ENCODE peak calls at places on chromosomes 16 and 17, in nine cellular contexts. C, U, X, K, H, P, W, I and F are unnamed samples.

GRCh38 chr16:2296662-2297505 is 29.0 kb upstream of the RNPS1 start:
- DNase-seq in C (peak), U (peak), X (no peak), K (peak), H (peak), P (no peak), W (no peak), I (peak), F (peak)

GRCh38 chr17:28402224-28402630 is 3.8 kb downstream of the SLC46A1 start:
- DNase-seq in C (peak), U (no peak), X (no peak), K (no peak), H (no peak), P (no peak), W (no peak), I (no peak), F (no peak)

GRCh38 chr16:67271446-67271845 is 7.9 kb upstream of the PLEKHG4 start:
- DNase-seq in C (no peak), U (no peak), X (no peak), K (no peak), H (no peak), P (no peak), W (no peak), I (no peak), F (no peak)

GRCh38 chr16:86888240-86889044 is 310.1 kb downstream of the FOXL1 start:
- DNase-seq in C (peak), U (no peak), X (peak), K (no peak), H (no peak), P (no peak), W (no peak), I (no peak), F (no peak)

GRCh38 chr17:52681486-52681885 is 523.0 kb upstream of the CA10 start:
- DNase-seq in C (no peak), U (no peak), X (no peak), K (no peak), H (no peak), P (no peak), W (no peak), I (no peak), F (no peak)

GRCh38 chr17:41404024-41404651 is 6.7 kb upstream of the KRT31 start:
- DNase-seq in C (peak), U (no peak), X (peak), K (peak), H (no peak), P (peak), W (no peak), I (peak), F (no peak)

GRCh38 chr16:51057969-51058337 is 93.1 kb downstream of the SALL1 start:
- DNase-seq in C (no peak), U (no peak), X (no peak), K (no peak), H (no peak), P (no peak), W (no peak), I (no peak), F (no peak)

GRCh38 chr16:75486666-75487313 is 8.5 kb downstream of the CHST6 start:
- DNase-seq in C (no peak), U (no peak), X (no peak), K (no peak), H (no peak), P (no peak), W (peak), I (no peak), F (no peak)

GRCh38 chr17:17835415-17836249 is 1.2 kb downstream of the SREBF1 start:
- DNase-seq in C (no peak), U (peak), X (no peak), K (peak), H (no peak), P (no peak), W (no peak), I (no peak), F (no peak)

GRCh38 chr16:56106527-56106926 is 84.8 kb upstream of the GNAO1 start:
- DNase-seq in C (no peak), U (no peak), X (no peak), K (no peak), H (no peak), P (no peak), W (no peak), I (no peak), F (no peak)

GRCh38 chr17:61415374-61416210 is 15.9 kb downstream of the TBX2 start:
- DNase-seq in C (no peak), U (no peak), X (peak), K (peak), H (no peak), P (peak), W (no peak), I (no peak), F (no peak)

GRCh38 chr17:28406478-28406824 is 439 bp upstream of the SLC46A1 start:
- DNase-seq in C (no peak), U (no peak), X (no peak), K (peak), H (no peak), P (peak), W (no peak), I (no peak), F (no peak)

GRCh38 chr17:28270055-28270454 is 48.9 kb upstream of the TMEM97 start:
- DNase-seq in C (no peak), U (no peak), X (no peak), K (no peak), H (peak), P (no peak), W (no peak), I (no peak), F (no peak)

GRCh38 chr16:55035037-55035436 is 104.4 kb downstream of the IRX5 start:
- DNase-seq in C (peak), U (peak), X (no peak), K (peak), H (peak), P (no peak), W (no peak), I (peak), F (peak)

GRCh38 chr16:22670551-22670970 is 143.4 kb upstream of the HS3ST2 start:
- DNase-seq in C (peak), U (peak), X (no peak), K (no peak), H (peak), P (no peak), W (no peak), I (no peak), F (peak)

GRCh38 chr16:22878955-22879354 is 65.0 kb downstream of the HS3ST2 start:
- DNase-seq in C (no peak), U (no peak), X (no peak), K (no peak), H (no peak), P (no peak), W (no peak), I (no peak), F (no peak)

GRCh38 chr17:1577186-1577585 is 14.6 kb upstream of the PITPNA start:
- DNase-seq in C (peak), U (no peak), X (peak), K (peak), H (no peak), P (peak), W (no peak), I (peak), F (no peak)

GRCh38 chr17:76873856-76874255 is 5.7 kb downstream of the MGAT5B start:
- DNase-seq in C (no peak), U (no peak), X (peak), K (peak), H (no peak), P (peak), W (no peak), I (no peak), F (no peak)

GRCh38 chr16:4486126-4486893 is 10.1 kb downstream of the HMOX2 start:
- DNase-seq in C (no peak), U (no peak), X (no peak), K (no peak), H (no peak), P (no peak), W (no peak), I (no peak), F (no peak)

GRCh38 chr17:29147682-29148081 is 32.5 kb downstream of the MYO18A start:
- DNase-seq in C (no peak), U (no peak), X (no peak), K (no peak), H (no peak), P (no peak), W (no peak), I (no peak), F (no peak)

GRCh38 chr16:83995756-83996155 is 27.7 kb downstream of the NECAB2 start:
- DNase-seq in C (no peak), U (no peak), X (peak), K (no peak), H (peak), P (no peak), W (no peak), I (no peak), F (no peak)

GRCh38 chr16:84543931-84544776 is 39.7 kb upstream of the MEAK7 start:
- DNase-seq in C (no peak), U (no peak), X (peak), K (peak), H (no peak), P (no peak), W (no peak), I (no peak), F (no peak)

GRCh38 chr16:85902366-85903155 is 3.6 kb downstream of the IRF8 start:
- DNase-seq in C (no peak), U (peak), X (no peak), K (no peak), H (no peak), P (no peak), W (peak), I (no peak), F (peak)

GRCh38 chr17:4815043-4815675 is 8.2 kb downstream of the PLD2 start:
- DNase-seq in C (no peak), U (no peak), X (no peak), K (peak), H (no peak), P (no peak), W (no peak), I (no peak), F (no peak)

GRCh38 chr17:17805575-17805974 is 31.2 kb downstream of the SREBF1 start:
- DNase-seq in C (no peak), U (no peak), X (no peak), K (peak), H (no peak), P (peak), W (no peak), I (no peak), F (no peak)

GRCh38 chr16:86466695-86467406 is 43.5 kb upstream of the FOXF1 start:
- DNase-seq in C (no peak), U (no peak), X (peak), K (no peak), H (no peak), P (no peak), W (no peak), I (no peak), F (no peak)

GRCh38 chr17:67021196-67021595 is 23.2 kb upstream of the CACNG1 start:
- DNase-seq in C (no peak), U (no peak), X (no peak), K (peak), H (peak), P (no peak), W (no peak), I (no peak), F (no peak)

GRCh38 chr17:61354895-61355294 is 44.7 kb upstream of the TBX2 start:
- DNase-seq in C (no peak), U (no peak), X (no peak), K (no peak), H (no peak), P (no peak), W (no peak), I (no peak), F (no peak)

GRCh38 chr17:45063198-45063597 is 2.1 kb downstream of the NMT1 start:
- DNase-seq in C (no peak), U (no peak), X (no peak), K (peak), H (no peak), P (peak), W (peak), I (no peak), F (no peak)

GRCh38 chr17:10649031-10649430 is 8.1 kb downstream of the MYH3 start:
- DNase-seq in C (no peak), U (no peak), X (peak), K (peak), H (no peak), P (peak), W (no peak), I (no peak), F (no peak)

GRCh38 chr16:77594798-77595625 is 127.3 kb upstream of the NUDT7 start:
- DNase-seq in C (no peak), U (no peak), X (no peak), K (no peak), H (no peak), P (no peak), W (no peak), I (no peak), F (no peak)

GRCh38 chr17:47120521-47121095 is 68.5 kb downstream of the CDC27 start:
- DNase-seq in C (no peak), U (no peak), X (peak), K (peak), H (no peak), P (peak), W (no peak), I (no peak), F (no peak)
- H3K4me2 ChIP-seq in C (peak), U (no peak), X (no peak), K (peak), H (no peak), P (no peak), W (no peak), I (peak), F (no peak)

GRCh38 chr16:81740163-81740562 is 38.9 kb upstream of the PLCG2 start:
- DNase-seq in C (no peak), U (peak), X (no peak), K (no peak), H (peak), P (no peak), W (peak), I (no peak), F (no peak)

GRCh38 chr16:81738831-81739496 is 40.1 kb upstream of the PLCG2 start:
- DNase-seq in C (no peak), U (peak), X (no peak), K (no peak), H (peak), P (no peak), W (no peak), I (no peak), F (no peak)

GRCh38 chr16:81734632-81735434 is 44.3 kb upstream of the PLCG2 start:
- DNase-seq in C (no peak), U (no peak), X (no peak), K (peak), H (no peak), P (no peak), W (no peak), I (no peak), F (no peak)

GRCh38 chr16:81737885-81738536 is 41.1 kb upstream of the PLCG2 start:
- DNase-seq in C (peak), U (peak), X (peak), K (peak), H (peak), P (peak), W (peak), I (peak), F (peak)

DNA sequence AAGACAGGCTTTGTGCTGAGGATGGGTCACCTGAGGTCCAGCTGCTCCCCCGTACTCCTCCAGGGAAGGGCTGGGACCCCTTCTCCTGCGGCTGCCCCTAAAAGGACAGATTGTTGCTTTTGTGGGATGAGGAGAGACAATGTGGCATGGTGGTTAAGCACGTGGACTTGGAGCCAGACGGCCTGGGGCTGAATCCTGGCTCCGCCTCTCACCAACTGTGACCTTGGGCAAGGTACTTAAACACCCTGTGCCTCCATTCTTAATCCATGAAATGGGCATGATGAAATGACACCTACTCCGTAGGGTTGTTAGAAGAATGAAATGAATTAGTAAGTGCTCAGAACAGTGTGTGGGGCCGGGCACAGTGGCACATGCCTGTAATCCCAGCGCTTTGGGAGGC is 39.6 kb upstream of the PLCG2 start:
- DNase-seq in C (no peak), U (peak), X (no peak), K (no peak), H (no peak), P (no peak), W (no peak), I (no peak), F (no peak)
- H3K4me2 ChIP-seq in C (no peak), U (peak), X (no peak), K (no peak), H (no peak), P (no peak), W (peak), I (no peak), F (no peak)

DNA sequence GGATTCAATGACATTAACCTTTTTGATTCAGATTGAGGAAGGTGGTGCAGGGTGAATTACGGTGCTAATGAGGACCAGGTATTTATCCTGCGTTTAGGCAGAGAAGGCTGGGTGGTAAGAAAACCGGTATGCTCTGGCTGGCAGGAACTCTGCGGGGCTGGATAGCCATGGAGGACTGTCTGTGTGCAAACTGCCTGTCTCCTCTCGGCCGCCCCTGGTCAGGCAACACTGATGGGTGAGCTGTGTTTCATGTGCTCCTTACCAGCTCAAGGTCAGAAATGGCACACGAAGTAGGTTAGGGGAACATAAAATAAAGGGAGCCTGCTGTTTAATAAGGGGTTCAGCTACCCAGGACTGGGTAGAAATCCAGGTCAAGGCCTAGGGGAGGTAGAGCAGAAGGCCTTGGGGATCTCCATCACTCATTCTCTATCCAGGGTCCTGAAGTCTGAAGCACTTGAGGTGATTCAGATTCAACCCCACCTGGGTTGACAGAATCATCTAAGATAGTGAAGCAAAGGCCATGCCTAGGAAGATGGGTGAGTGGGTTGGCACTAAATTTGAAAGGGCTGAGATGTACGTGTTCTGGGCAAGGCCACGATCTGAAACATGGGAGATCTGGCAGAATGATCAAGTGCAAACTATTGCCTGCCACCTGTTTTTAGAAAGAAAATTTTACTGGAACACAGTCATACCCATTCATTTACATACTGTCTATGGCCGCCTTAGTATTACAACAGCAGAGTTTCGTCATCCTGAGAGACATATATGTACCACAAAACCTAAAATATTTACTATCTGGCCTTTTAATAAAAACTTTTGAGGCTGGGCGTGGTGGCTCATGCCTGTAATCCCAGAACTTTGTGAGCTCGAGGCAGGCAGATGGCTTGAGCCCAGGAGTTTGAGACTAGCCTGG is 292.5 kb downstream of the XYLT1 start:
- DNase-seq in C (no peak), U (no peak), X (peak), K (peak), H (no peak), P (no peak), W (no peak), I (no peak), F (no peak)
- H3K4me2 ChIP-seq in C (no peak), U (no peak), X (no peak), K (no peak), H (no peak), P (no peak), W (no peak), I (no peak), F (no peak)

DNA sequence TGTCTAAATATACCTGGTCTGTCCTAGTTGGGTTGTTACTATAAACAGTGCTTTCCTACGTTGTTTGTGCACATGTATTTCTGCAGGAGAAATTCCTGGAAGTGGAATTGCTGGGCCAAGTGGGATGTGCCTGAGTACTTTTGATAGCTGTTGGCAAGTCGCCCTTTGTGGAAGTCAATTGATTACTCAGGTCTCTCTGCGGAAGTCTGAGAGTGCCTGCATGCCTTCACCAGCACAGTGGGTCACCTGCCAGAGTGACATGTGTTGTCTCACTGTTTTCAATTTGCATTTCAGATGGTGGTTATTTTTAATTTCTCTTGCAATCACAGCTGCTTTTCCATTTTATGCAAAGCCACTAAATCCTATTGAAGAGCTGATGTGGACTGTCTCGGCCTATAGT is 2.3 kb upstream of the MVD start:
- DNase-seq in C (no peak), U (peak), X (no peak), K (no peak), H (no peak), P (no peak), W (no peak), I (no peak), F (no peak)
- H3K4me2 ChIP-seq in C (no peak), U (peak), X (no peak), K (no peak), H (no peak), P (no peak), W (peak), I (no peak), F (no peak)

GRCh38 chr17:72416054-72416691 is 295.4 kb downstream of the SOX9 start:
- DNase-seq in C (no peak), U (no peak), X (no peak), K (no peak), H (no peak), P (no peak), W (peak), I (peak), F (no peak)
- H3K4me2 ChIP-seq in C (no peak), U (no peak), X (no peak), K (no peak), H (no peak), P (no peak), W (no peak), I (no peak), F (no peak)

GRCh38 chr17:20085283-20085875 is 76.2 kb downstream of the SPECC1 start:
- DNase-seq in C (no peak), U (no peak), X (no peak), K (no peak), H (no peak), P (no peak), W (no peak), I (no peak), F (no peak)
- H3K4me2 ChIP-seq in C (no peak), U (no peak), X (no peak), K (no peak), H (no peak), P (no peak), W (no peak), I (no peak), F (no peak)

DNA sequence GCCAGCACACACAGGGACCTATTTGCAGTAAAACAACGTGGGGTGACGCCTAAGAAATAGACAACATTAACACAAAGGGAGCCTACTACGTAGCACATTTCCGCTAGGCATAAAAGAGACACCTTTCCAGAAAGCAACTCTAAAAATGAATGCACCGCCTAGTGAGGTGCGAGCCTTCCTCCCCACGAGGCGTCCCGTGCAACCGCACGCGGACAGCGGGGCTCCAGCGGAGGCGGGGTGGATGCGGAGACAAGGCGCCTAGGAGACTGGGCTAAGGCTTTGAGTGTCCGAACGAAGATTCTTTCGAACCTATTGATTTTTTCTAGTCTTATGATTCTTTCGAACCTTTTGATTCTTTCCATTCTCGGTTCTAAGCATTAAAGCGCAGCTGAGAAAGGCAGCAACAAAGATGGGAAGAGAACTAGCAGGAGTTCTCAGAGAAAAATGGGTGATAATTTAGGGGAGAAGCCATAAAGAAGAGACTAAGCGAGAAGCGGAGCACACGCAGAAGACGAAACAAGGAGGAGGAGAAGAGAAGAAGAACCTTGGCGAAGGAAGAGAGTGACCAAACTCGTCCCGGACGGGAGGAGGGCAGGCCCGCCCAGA is 433 bp upstream of the CPD start:
- DNase-seq in C (no peak), U (peak), X (peak), K (peak), H (peak), P (no peak), W (no peak), I (no peak), F (peak)
- H3K4me2 ChIP-seq in C (peak), U (peak), X (peak), K (peak), H (peak), P (peak), W (peak), I (peak), F (peak)